ENCODE peak calls at places on chromosomes 11 and 22, in nine cellular contexts. X is SJCRH30; L is left ventricle myocardium inferior; I is CD8-positive, alpha-beta memory T cell; W is cardiac muscle cell; E is tibial artery; A is lung; C is CD4-positive, CD25-positive, alpha-beta regulatory T cell; K is sigmoid colon. H is an unnamed sample. For H3K4me1, the result is how much of the 10 kb centered on the place peaks cover.

GRCh38 chr11:12704049-12704448 is 29.8 kb downstream of the TEAD1 start:
- DNase-seq in I (no peak), E (no peak), C (no peak), W (no peak), K (no peak), X (no peak), A (no peak), L (no peak), H (no peak)

GRCh38 chr22:21937821-21938070 is 14.9 kb downstream of the PPM1F start:
- DNase-seq in A (peak), W (no peak), I (no peak), X (no peak), E (no peak), L (peak), C (no peak), K (no peak), H (no peak)

GRCh38 chr11:103659138-103659734 is 377.2 kb upstream of the DDI1 start:
- DNase-seq in I (no peak), W (peak), E (no peak), X (no peak), A (no peak), L (no peak), K (no peak), C (no peak), H (no peak)

GRCh38 chr11:1260023-1260501 is 37.2 kb downstream of the MUC5B start:
- DNase-seq in L (no peak), A (no peak), X (peak), W (no peak), E (no peak), K (no peak), I (no peak), C (peak), H (no peak)

GRCh38 chr22:48086246-48086645 is 1323.8 kb downstream of the TBC1D22A start:
- DNase-seq in C (no peak), L (no peak), K (no peak), A (no peak), E (no peak), X (no peak), W (no peak), I (no peak), H (no peak)

GRCh38 chr11:47550288-47551052 is 2.5 kb downstream of the CELF1 start:
- DNase-seq in I (no peak), A (no peak), X (no peak), L (no peak), E (no peak), K (no peak), W (no peak), C (no peak), H (no peak)

GRCh38 chr22:46107089-46107664 is 43.1 kb upstream of the PPARA start:
- DNase-seq in X (no peak), K (peak), L (no peak), W (no peak), C (no peak), I (no peak), E (no peak), A (no peak), H (peak)

GRCh38 chr11:111554532-111554931 is 14.0 kb downstream of the LAYN start:
- DNase-seq in L (no peak), C (no peak), E (no peak), W (no peak), K (no peak), I (no peak), A (no peak), X (no peak), H (no peak)

GRCh38 chr22:42704896-42705295 is 15.8 kb downstream of the A4GALT start:
- DNase-seq in A (no peak), W (no peak), L (no peak), K (no peak), X (no peak), I (no peak), E (no peak), C (no peak), H (no peak)

GRCh38 chr11:41457216-41458014 is 2.0 kb downstream of the LRRC4C start:
- DNase-seq in X (no peak), E (no peak), W (no peak), L (no peak), A (no peak), C (no peak), I (no peak), K (no peak), H (no peak)

GRCh38 chr11:119536801-119537200 is 113.8 kb upstream of the THY1 start:
- DNase-seq in K (no peak), L (no peak), E (no peak), A (no peak), C (no peak), X (no peak), W (no peak), I (no peak), H (no peak)

GRCh38 chr11:115623021-115623451 is 118.8 kb upstream of the CADM1 start:
- DNase-seq in K (peak), L (peak), C (no peak), W (peak), A (peak), I (no peak), X (peak), E (peak), H (no peak)

GRCh38 chr11:9132203-9132878 is 40.9 kb upstream of the SCUBE2 start:
- DNase-seq in E (no peak), I (no peak), A (no peak), X (no peak), W (no peak), C (no peak), K (no peak), L (no peak), H (no peak)

DNA sequence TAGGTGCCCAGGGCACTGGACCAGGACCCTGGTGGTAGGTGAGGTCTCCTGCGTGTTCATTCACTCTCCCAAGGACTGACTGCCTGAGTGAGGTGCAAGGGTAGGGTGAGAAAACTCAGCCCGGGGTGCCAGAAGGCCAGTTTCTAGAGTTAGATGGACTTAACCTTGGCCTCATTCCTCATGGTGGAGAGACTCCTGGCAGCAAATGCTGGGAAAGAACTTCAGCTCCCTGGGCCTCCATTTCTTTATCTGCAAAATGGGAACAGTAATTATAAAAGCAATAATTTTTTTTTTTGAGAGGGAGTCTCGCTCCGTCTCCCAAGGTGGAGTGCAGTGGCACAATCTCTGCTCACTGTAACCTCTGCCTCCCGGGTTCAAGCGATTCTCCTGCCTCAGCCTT is 47.7 kb downstream of the TRIOBP start:
- DNase-seq in K (no peak), E (no peak), X (no peak), C (no peak), L (no peak), A (no peak), W (no peak), I (no peak), H (no peak)
- H3K4me3 ChIP-seq in K (no peak), E (no peak), X (no peak), C (no peak), L (no peak), A (no peak), W (no peak), I (no peak), H (no peak)

DNA sequence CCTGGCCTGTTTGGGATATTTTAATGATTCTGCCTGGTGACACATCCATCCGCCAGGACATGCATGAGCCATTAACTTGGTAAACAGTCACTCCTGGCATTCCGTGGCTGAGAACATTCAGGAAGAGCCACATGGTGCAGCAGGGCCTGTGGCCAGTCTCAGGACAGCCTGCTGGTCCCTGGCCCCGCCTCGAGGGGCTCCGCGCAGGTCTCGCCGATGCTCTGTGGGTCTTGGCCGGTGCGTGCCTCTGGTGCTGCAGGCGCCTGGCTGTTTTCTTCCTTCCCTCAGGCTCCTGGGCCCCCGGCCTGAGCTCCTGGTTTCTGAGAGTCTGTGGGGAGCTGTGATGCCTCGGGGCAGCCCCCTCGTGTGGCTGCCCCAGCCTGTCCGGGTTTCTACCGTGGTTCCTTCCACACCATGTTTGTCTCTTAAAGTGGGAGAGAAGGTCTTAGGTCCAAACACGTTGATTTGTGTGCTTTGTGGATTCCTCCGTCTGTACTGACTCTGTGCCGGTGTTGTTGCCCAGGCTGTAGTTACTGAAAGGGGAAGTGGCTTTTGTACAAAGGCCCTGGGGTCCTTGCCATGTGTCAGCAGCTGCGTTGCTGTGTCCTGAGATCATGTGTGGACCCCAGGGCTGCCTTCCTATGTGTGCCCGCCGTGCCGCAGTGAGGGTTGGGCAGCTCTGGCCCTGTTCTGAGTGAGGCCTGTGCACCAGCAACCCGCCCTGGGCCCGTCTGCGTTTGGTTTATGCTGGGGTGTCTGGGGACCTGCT is 6.5 kb downstream of the TRABD start:
- DNase-seq in I (no peak), L (no peak), C (no peak), W (no peak), A (no peak), K (no peak), X (no peak), E (no peak), H (no peak)
- H3K4me1 ChIP-seq in I (half or more), L (under half), C (half or more), W (under half), A (under half), K (under half), X (under half), E (under half), H (under half)

DNA sequence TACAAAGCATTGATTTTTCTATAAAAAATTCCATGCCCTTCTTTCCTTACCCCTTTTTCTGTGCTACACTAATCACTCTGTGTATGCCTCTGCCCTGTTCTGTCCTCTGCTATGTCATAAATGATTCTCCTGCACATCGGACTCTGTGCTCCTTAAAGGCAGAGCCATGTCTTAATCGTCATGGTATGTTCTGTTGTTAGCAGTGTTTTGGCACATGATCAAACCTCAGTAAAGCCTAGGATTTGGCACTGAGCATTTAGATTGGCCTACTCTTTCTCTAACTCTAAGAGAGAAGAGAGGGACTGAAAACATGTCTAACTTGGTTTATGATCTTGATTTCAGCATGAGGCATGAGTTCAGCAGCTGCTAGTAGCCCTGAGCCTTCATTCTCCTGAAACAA is 266.9 kb downstream of the AASDHPPT start:
- DNase-seq in K (no peak), W (no peak), C (no peak), E (no peak), L (no peak), A (no peak), I (no peak), X (no peak), H (no peak)
- H3K27ac ChIP-seq in K (no peak), W (no peak), C (no peak), E (no peak), L (no peak), A (no peak), I (no peak), X (no peak), H (no peak)

DNA sequence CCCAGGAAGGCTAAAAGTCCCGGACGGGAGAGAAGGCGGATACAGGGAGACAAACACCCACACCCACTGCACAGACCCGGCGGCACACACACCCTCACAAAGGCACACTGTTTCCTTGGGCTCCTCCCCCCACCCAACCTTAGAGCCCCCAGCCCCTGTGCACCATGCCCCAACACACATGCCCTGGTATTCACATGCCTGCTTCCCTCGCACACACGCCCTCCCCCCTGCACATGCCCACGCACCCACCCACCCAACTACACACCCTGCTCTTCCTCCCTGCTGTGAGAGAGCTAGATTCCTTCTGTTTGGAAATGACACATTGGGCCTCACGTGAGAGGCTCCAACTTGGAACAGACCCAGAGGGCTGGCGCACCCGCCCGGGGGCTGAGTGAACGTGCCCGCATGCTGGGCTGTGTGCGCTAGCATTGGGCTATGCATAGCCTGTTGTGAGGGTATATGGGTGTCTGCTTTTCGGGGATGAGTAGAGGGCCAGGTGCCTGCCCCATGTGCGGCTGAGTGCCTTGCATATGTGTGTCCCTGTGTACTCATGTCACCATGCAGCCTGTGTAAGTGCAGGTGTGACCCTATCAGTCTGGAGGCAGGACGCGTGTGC is 518 bp upstream of the CHRM1 start:
- DNase-seq in E (no peak), I (no peak), K (no peak), A (no peak), W (no peak), X (no peak), C (no peak), L (no peak), H (no peak)
- H3K4me3 ChIP-seq in E (peak), I (no peak), K (no peak), A (peak), W (no peak), X (no peak), C (no peak), L (peak), H (no peak)

GRCh38 chr11:113873241-113873626 is 2.1 kb downstream of the USP28 start:
- DNase-seq in K (no peak), I (no peak), W (peak), E (no peak), X (no peak), A (no peak), C (no peak), L (peak), H (no peak)

GRCh38 chr11:113874096-113874919 is 1.1 kb downstream of the USP28 start:
- DNase-seq in K (no peak), A (no peak), E (no peak), I (no peak), X (no peak), C (no peak), L (no peak), W (peak), H (no peak)

GRCh38 chr11:113874920-113875413 is 405 bp downstream of the USP28 start:
- DNase-seq in E (peak), A (no peak), W (peak), I (no peak), X (peak), K (no peak), C (no peak), L (no peak), H (no peak)

GRCh38 chr11:113867843-113868503 is 7.4 kb downstream of the USP28 start:
- DNase-seq in E (no peak), C (no peak), A (no peak), L (no peak), W (no peak), K (no peak), I (no peak), X (no peak), H (no peak)

GRCh38 chr11:113871331-113871730 is 4.0 kb downstream of the USP28 start:
- DNase-seq in K (no peak), L (no peak), I (no peak), C (no peak), X (no peak), W (no peak), A (no peak), E (no peak), H (no peak)
- H3K4me1 ChIP-seq in K (under half), L (half or more), I (under half), C (under half), X (under half), W (under half), A (under half), E (under half), H (under half)

DNA sequence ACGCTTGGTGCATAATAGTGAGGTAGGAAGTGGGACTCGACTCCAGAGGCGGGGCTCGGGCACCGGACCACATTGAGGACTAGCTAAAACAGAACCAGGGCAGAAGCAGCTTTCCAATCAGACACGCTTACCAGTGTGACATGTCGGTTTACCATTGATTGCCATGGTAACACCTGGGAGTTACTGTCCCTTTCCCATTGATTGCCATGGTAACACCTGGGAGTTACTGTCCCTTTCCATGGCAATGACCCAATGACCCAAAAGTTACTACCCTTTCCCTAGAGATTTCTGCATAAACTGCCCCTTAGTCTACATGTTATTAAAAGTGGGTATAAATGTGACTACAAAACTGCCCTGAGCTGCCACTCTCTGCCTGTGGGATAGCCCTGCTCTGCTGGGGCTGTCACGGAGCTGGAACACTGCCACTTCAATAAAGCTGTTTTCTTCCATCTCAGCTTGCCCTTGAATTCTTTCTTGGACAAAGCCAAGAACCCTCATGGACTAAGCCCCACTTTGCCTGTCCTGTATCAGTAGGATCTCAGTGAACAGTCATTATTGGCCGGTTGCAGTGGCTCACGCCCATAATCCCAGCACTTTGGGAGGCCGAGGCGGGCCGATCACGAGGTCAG is 77.4 kb upstream of the CRYBB3 start:
- DNase-seq in X (no peak), K (no peak), W (no peak), L (no peak), E (no peak), I (no peak), C (no peak), A (no peak), H (no peak)
- H3K27ac ChIP-seq in X (peak), K (no peak), W (no peak), L (no peak), E (no peak), I (no peak), C (no peak), A (peak), H (peak)

GRCh38 chr22:38311331-38311635 is 6.0 kb downstream of the CSNK1E start:
- DNase-seq in X (no peak), W (no peak), L (no peak), E (no peak), K (no peak), I (no peak), A (no peak), C (no peak), H (no peak)

GRCh38 chr22:38314140-38314991 is 2.9 kb downstream of the CSNK1E start:
- DNase-seq in K (no peak), E (no peak), X (no peak), A (no peak), C (no peak), I (no peak), L (no peak), W (no peak), H (no peak)

GRCh38 chr22:38310518-38311330 is 6.5 kb downstream of the CSNK1E start:
- DNase-seq in E (no peak), I (no peak), W (no peak), C (no peak), X (no peak), A (no peak), K (peak), L (no peak), H (no peak)

GRCh38 chr22:38313384-38313955 is 3.8 kb downstream of the CSNK1E start:
- DNase-seq in L (peak), X (peak), W (no peak), A (no peak), E (peak), I (peak), C (no peak), K (peak), H (no peak)

GRCh38 chr22:38312261-38312800 is 4.9 kb downstream of the CSNK1E start:
- DNase-seq in A (no peak), K (no peak), C (no peak), L (no peak), E (no peak), X (no peak), W (no peak), I (no peak), H (no peak)
- H3K4me3 ChIP-seq in A (no peak), K (no peak), C (no peak), L (peak), E (no peak), X (no peak), W (no peak), I (no peak), H (no peak)

DNA sequence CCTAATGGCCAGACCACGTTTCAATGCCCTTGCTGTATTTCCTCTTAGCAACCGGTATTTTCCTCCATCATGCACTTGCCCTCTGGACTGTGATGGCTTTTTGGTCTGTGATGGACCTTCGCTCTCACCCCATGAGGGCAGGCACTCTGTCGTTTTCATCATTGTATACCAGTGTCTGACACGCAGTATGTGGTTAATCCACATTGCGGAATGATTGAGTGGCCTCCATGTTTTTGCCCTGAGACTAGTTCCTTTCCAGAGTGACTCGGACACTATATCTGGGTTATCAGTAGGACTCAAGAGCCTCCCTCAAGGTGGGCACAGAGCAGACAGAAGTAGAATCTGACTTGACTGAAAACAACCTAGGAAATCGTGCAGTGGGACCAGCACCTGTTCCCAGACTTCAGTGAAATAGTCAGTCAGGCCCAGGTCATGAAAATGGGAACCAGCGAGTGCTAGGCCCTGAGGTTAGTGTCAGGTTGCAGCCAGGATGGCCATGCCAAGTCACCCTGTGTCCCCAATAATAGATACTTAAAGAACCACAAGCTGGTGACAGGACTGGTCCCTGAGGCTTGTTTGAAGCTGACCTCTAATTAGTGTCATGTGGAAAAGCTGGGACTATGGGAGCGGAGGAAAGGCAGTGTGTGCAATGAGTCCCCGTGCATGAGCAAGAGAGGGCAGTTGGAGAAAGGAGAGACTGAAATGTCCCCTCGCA is 464.7 kb downstream of the INSC start:
- DNase-seq in A (no peak), X (no peak), L (no peak), E (no peak), K (no peak), C (no peak), I (no peak), W (no peak), H (no peak)
- H3K4me1 ChIP-seq in A (under half), X (under half), L (under half), E (under half), K (under half), C (under half), I (under half), W (under half), H (under half)